ENCODE peak calls at places on chromosomes 16 and 17, in four cellular contexts. I is effector memory CD4-positive, alpha-beta T cell; K is heart left ventricle; F is GM23338. Z is an unnamed sample. For H3K4me1, the result is how much of the 10 kb centered on the place peaks cover.

GRCh38 chr16:65312795-65313194 is 190.9 kb upstream of the CDH11 start:
- DNase-seq in I (no peak), K (no peak), F (no peak), Z (no peak)

GRCh38 chr17:49694847-49695697 is 12.7 kb downstream of the SLC35B1 start:
- DNase-seq in I (peak), K (no peak), F (peak), Z (no peak)

GRCh38 chr16:81053761-81054160 is 18.1 kb downstream of the ATMIN start:
- DNase-seq in I (no peak), K (no peak), F (no peak), Z (no peak)

GRCh38 chr16:24208710-24209109 is 47.4 kb upstream of the CACNG3 start:
- DNase-seq in I (no peak), K (no peak), F (peak), Z (no peak)

GRCh38 chr16:15484662-15485061 is 50.3 kb downstream of the BMERB1 start:
- DNase-seq in I (no peak), K (no peak), F (no peak), Z (no peak)

GRCh38 chr17:71184716-71185115 is 936.1 kb upstream of the SOX9 start:
- DNase-seq in I (no peak), K (no peak), F (no peak), Z (no peak)

GRCh38 chr16:84065536-84066132 is 23.0 kb upstream of the SLC38A8 start:
- DNase-seq in I (no peak), K (no peak), F (peak), Z (no peak)

GRCh38 chr16:65788434-65789147 is 577.9 kb upstream of the CDH5 start:
- DNase-seq in I (no peak), K (no peak), F (no peak), Z (no peak)

GRCh38 chr16:82784567-82784956 is 157.8 kb downstream of the CDH13 start:
- DNase-seq in I (no peak), K (no peak), F (no peak), Z (no peak)

GRCh38 chr17:28726396-28726911 is 421 bp upstream of the TLCD1 start:
- DNase-seq in I (no peak), K (no peak), F (peak), Z (no peak)

GRCh38 chr17:56604691-56605090 is 11.2 kb downstream of the NOG start:
- DNase-seq in I (no peak), K (no peak), F (no peak), Z (no peak)

GRCh38 chr17:74759243-74759801 is 10.9 kb downstream of the NHERF1 start:
- DNase-seq in I (peak), K (no peak), F (no peak), Z (no peak)
- H3K4me1 ChIP-seq in I (half or more), K (half or more), F (under half), Z (under half)

GRCh38 chr16:12097523-12098428 is 121.2 kb downstream of the SNX29 start:
- DNase-seq in I (no peak), K (no peak), F (no peak), Z (no peak)

GRCh38 chr16:12096828-12097522 is 120.4 kb downstream of the SNX29 start:
- DNase-seq in I (no peak), K (no peak), F (no peak), Z (peak)

GRCh38 chr16:12095275-12096161 is 119.0 kb downstream of the SNX29 start:
- DNase-seq in I (peak), K (peak), F (peak), Z (no peak)

GRCh38 chr16:12094537-12095265 is 118.2 kb downstream of the SNX29 start:
- DNase-seq in I (no peak), K (no peak), F (no peak), Z (no peak)

DNA sequence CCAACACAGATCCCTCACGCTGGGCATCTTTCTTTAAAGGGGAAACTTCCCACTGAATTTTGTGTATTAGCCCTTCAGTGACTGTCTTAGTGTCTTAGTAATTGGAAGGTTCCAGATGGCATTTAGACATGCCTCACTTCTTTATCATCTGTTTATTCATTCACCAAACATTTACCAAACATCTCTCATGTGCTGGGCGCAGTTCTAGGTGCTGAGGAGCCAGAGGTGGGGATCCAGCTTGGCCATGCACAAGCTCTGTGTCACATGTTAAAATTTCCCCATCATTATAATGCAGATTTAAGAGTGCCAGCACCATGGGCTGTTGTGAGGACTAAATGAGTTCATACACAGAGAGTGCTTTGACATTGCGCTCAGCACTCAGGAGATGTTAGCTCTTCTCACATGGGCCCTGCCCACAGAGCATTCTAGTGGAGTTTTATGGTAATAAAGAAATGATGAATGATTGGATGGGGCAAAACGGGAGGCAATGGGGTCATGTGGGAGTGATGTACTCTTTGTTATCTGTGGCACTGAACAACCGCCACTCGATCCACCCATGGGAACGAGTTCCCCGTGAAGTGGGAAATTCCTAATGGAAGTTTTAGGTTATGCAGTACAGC is 119.7 kb downstream of the SNX29 start:
- DNase-seq in I (no peak), K (no peak), F (no peak), Z (peak)
- H3K4me1 ChIP-seq in I (under half), K (under half), F (under half), Z (under half)

GRCh38 chr17:29758255-29758654 is 135.5 kb upstream of the CORO6 start:
- DNase-seq in I (no peak), K (no peak), F (no peak), Z (no peak)
- H3K4me1 ChIP-seq in I (under half), K (under half), F (under half), Z (under half)

GRCh38 chr17:2414665-2415064 is 13.8 kb upstream of the MNT start:
- DNase-seq in I (no peak), K (no peak), F (no peak), Z (no peak)
- H3K4me1 ChIP-seq in I (under half), K (under half), F (under half), Z (under half)